ENCODE peak calls at places on chromosomes 12 and 14, in five cellular contexts. Y is fibroblast of pulmonary artery; W is stimulated activated CD4-positive, alpha-beta T cell treated with anti-CD3 and anti-CD28 coated beads, TNF-alpha, amount 100 ng/mL, for 1 hour; N is type B pancreatic cell; C is hypothalamus. O is an unnamed sample.

GRCh38 chr14:103516426-103517171 is 6.0 kb downstream of the CKB start:
- DNase-seq in Y (no peak), W (no peak), N (no peak), C (no peak), O (no peak)

GRCh38 chr14:50335389-50335788 is 23.3 kb downstream of the DMAC2L start:
- DNase-seq in Y (peak; percentile 88), W (no peak), N (no peak), C (peak; percentile 59), O (peak; percentile 86)

GRCh38 chr14:24790196-24790595 is 156.2 kb upstream of the GZMB start:
- DNase-seq in Y (no peak), W (no peak), N (no peak), C (no peak), O (no peak)

GRCh38 chr12:50086148-50086547 is 1.0 kb downstream of the SMARCD1 start:
- DNase-seq in Y (no peak), W (no peak), N (no peak), C (no peak), O (no peak)

GRCh38 chr14:56874375-56874774 is 64.1 kb upstream of the OTX2 start:
- DNase-seq in Y (no peak), W (no peak), N (no peak), C (no peak), O (peak; percentile 67)

GRCh38 chr12:91098942-91099341 is 12.4 kb downstream of the LUM start:
- DNase-seq in Y (peak; percentile 94), W (no peak), N (no peak), C (no peak), O (no peak)

GRCh38 chr14:101066826-101067508 is 163.4 kb upstream of the RTL1 start:
- DNase-seq in Y (no peak), W (no peak), N (peak; percentile 61), C (no peak), O (no peak)

GRCh38 chr12:69553626-69554248 is 31.5 kb upstream of the CCT2 start:
- DNase-seq in Y (peak; percentile 63), W (no peak), N (no peak), C (no peak), O (peak; percentile 39)

GRCh38 chr14:51938137-51938536 is 51.2 kb upstream of the RTRAF start:
- DNase-seq in Y (peak; percentile 60), W (no peak), N (no peak), C (no peak), O (no peak)

GRCh38 chr12:1929985-1930815 is 11.7 kb upstream of the CACNA2D4 start:
- DNase-seq in Y (no peak), W (no peak), N (peak; percentile 45), C (no peak), O (no peak)

GRCh38 chr14:103128631-103129300 is 5.5 kb downstream of the TNFAIP2 start:
- DNase-seq in Y (no peak), W (no peak), N (no peak), C (no peak), O (no peak)

GRCh38 chr14:65156568-65157366 is 54.5 kb upstream of the MAX start:
- DNase-seq in Y (peak; percentile 87), W (no peak), N (no peak), C (no peak), O (no peak)

GRCh38 chr14:80850197-80850814 is 91.2 kb downstream of the CEP128 start:
- DNase-seq in Y (peak; percentile 79), W (no peak), N (no peak), C (no peak), O (peak; percentile 9)

GRCh38 chr12:106387847-106388246 is 30.3 kb downstream of the POLR3B start:
- DNase-seq in Y (no peak), W (no peak), N (no peak), C (no peak), O (no peak)

GRCh38 chr12:48296586-48297396 is 53.9 kb downstream of the ZNF641 start:
- DNase-seq in Y (peak; percentile 86), W (no peak), N (peak; percentile 72), C (peak; percentile 21), O (peak; percentile 51)

GRCh38 chr12:117587646-117588287 is 226.3 kb upstream of the NOS1 start:
- DNase-seq in Y (peak; percentile 23), W (no peak), N (no peak), C (no peak), O (no peak)

GRCh38 chr12:53591301-53592206 is 34.6 kb downstream of the ATF7 start:
- DNase-seq in Y (no peak), W (no peak), N (no peak), C (no peak), O (peak; percentile 16)

GRCh38 chr14:19947413-19948090 is 16.8 kb downstream of the OR4K1 start:
- DNase-seq in Y (no peak), W (no peak), N (no peak), C (no peak), O (no peak)

GRCh38 chr12:124463341-124463861 is 104.0 kb downstream of the NCOR2 start:
- DNase-seq in Y (no peak), W (no peak), N (no peak), C (no peak), O (peak; percentile 98)

GRCh38 chr12:92614041-92614440 is 88.7 kb upstream of the PLEKHG7 start:
- DNase-seq in Y (no peak), W (no peak), N (no peak), C (no peak), O (no peak)

O was measured in NCI-H524.